ENCODE peak calls at places on chromosome 18, in four cellular contexts. One of them, this sample, is unnamed.

GRCh38 chr18:48290162-48290926 is 118.8 kb downstream of the ZBTB7C start:
- DNase-seq in K562: no peak
- DNase-seq in HL-60: no peak
- DNase-seq in GM12878: no peak
- DNase-seq in this sample: no peak

GRCh38 chr18:21241224-21242131 is 554 bp upstream of the GREB1L start:
- DNase-seq in GM12878: no peak
- DNase-seq in HL-60: no peak
- DNase-seq in K562: no peak
- DNase-seq in this sample: peak; percentile 9

GRCh38 chr18:10416020-10416419 is 38.4 kb upstream of the APCDD1 start:
- DNase-seq in HL-60: no peak
- DNase-seq in GM12878: no peak
- DNase-seq in K562: no peak
- DNase-seq in this sample: no peak

GRCh38 chr18:73549236-73549635 is 598.4 kb downstream of the FBXO15 start:
- DNase-seq in K562: no peak
- DNase-seq in GM12878: no peak
- DNase-seq in HL-60: no peak
- DNase-seq in this sample: no peak

GRCh38 chr18:6681331-6681875 is 48.1 kb upstream of the ARHGAP28 start:
- DNase-seq in K562: no peak
- DNase-seq in HL-60: no peak
- DNase-seq in GM12878: no peak
- DNase-seq in this sample: no peak

GRCh38 chr18:10822457-10822856 is 296.6 kb downstream of the NAPG start:
- DNase-seq in GM12878: no peak
- DNase-seq in K562: peak; percentile 21
- DNase-seq in HL-60: peak; percentile 17
- DNase-seq in this sample: no peak

GRCh38 chr18:31424383-31424988 is 23.1 kb upstream of the DSG3 start:
- DNase-seq in HL-60: peak; percentile 22
- DNase-seq in K562: peak; percentile 23
- DNase-seq in GM12878: no peak
- DNase-seq in this sample: no peak

GRCh38 chr18:6269933-6270332 is 144.8 kb downstream of the L3MBTL4 start:
- DNase-seq in HL-60: no peak
- DNase-seq in K562: no peak
- DNase-seq in GM12878: no peak
- DNase-seq in this sample: no peak

GRCh38 chr18:50817898-50818250 is 1.9 kb downstream of the MRO start:
- DNase-seq in K562: no peak
- DNase-seq in HL-60: no peak
- DNase-seq in GM12878: no peak
- DNase-seq in this sample: no peak

DNA sequence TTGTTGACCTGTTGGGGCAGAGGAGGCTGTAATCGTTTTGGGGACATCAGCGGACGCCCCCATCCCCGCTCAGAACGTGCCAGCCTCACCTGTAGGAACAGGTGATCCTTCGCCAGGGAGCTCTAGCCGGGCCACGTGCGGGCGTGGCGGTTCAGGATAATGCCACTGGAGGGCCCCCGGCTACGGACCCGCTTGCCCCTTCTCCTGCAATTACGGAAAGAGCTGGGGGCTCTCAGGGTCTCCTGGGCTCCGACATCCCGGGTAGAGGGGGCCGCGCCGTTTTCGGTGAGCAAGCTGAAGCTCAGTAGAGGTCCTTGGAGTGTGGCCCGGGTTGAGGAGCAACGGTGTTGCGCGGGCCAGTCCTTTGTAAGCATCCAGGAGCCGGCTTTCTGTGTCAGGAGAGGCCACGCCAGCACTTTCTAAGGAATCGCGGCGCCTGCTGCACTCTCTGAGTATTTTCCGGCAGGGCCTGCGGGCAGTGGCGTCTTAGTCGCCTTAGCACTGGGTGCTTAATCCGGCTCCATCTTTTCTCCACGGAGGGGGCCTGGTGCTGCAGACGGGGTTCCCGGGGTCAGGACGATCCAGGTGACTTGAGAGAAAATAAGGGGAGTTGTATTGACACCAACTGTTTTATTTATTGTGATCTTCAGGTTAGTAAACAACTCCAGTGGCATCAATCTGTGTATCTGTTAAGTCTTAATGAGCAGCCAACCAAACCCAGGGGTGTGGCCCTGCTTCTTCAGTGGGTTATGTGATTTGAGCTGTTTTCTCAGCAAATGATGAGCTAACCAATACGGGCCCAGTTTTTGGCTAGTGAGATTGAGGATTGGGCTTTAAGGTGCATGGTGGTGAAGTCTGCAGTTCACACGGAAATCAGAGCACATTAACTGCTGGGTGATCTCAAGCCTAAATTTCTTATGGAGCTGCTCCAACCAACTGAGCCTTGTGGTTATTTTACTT is 1.9 kb downstream of the MTCL1 start:
- DNase-seq in HL-60: no peak
- DNase-seq in K562: no peak
- DNase-seq in GM12878: no peak
- DNase-seq in this sample: no peak
- TF ChIP-seq SPI1 in HL-60: no peak
- TF ChIP-seq SPI1 in K562: no peak
- TF ChIP-seq SPI1 in GM12878: no peak
- TF ChIP-seq SPI1 in this sample: no peak

DNA sequence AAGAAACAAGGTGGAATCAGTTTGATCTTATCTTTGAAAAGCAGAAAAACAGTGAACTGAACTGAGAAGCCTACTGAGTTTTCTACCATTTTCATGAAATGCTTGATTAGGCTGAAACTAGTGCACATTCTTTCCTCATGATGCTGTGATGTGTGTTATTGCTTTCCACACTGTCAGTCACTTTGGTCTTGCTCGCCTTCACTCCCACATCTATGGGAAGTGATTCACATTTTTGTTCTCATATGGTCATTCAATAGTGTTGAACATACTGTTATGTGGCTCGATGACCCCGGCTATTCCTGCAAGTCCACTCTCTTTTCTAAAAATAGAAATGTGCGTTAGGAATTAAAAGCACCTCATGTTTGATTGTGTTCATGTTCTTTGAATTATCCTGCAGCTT is 129.7 kb downstream of the TGIF1 start:
- DNase-seq in GM12878: no peak
- DNase-seq in K562: no peak
- DNase-seq in HL-60: no peak
- DNase-seq in this sample: no peak
- TF ChIP-seq SPI1 in GM12878: no peak
- TF ChIP-seq SPI1 in K562: no peak
- TF ChIP-seq SPI1 in HL-60: no peak
- TF ChIP-seq SPI1 in this sample: no peak

GRCh38 chr18:25594351-25594750 is 242.4 kb upstream of the ZNF521 start:
- DNase-seq in GM12878: no peak
- DNase-seq in K562: no peak
- DNase-seq in HL-60: no peak
- DNase-seq in this sample: no peak

GRCh38 chr18:25604231-25604908 is 252.4 kb upstream of the ZNF521 start:
- DNase-seq in GM12878: no peak
- DNase-seq in K562: no peak
- DNase-seq in HL-60: no peak
- DNase-seq in this sample: no peak

GRCh38 chr18:25595274-25595673 is 243.3 kb upstream of the ZNF521 start:
- DNase-seq in HL-60: no peak
- DNase-seq in K562: no peak
- DNase-seq in GM12878: no peak
- DNase-seq in this sample: no peak

GRCh38 chr18:25604909-25605247 is 252.9 kb upstream of the ZNF521 start:
- DNase-seq in GM12878: no peak
- DNase-seq in HL-60: no peak
- DNase-seq in K562: no peak
- DNase-seq in this sample: no peak

DNA sequence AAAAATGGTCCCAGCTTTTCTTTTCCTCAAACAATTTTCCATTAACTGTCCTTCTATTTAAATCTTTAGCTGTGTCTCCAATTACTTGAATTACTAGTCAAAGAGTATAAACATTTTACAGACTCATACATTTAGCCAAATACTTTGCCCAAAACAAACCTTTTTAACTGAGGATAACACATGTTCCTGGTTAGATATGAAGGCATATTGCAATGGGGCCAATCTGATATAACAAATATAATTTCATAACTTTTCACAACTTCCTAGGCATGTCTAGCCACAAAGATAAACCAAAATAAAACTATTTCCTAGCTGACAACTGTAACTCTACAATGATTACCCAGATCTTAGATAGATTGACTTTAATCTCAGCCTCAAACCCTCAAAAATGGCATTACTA is 247.5 kb upstream of the ZNF521 start:
- DNase-seq in K562: no peak
- DNase-seq in GM12878: no peak
- DNase-seq in HL-60: no peak
- DNase-seq in this sample: no peak
- TF ChIP-seq SPI1 in K562: no peak
- TF ChIP-seq SPI1 in GM12878: no peak
- TF ChIP-seq SPI1 in HL-60: no peak
- TF ChIP-seq SPI1 in this sample: no peak

GRCh38 chr18:62776066-62776570 is 60.8 kb downstream of the PHLPP1 start:
- DNase-seq in GM12878: no peak
- DNase-seq in HL-60: no peak
- DNase-seq in K562: no peak
- DNase-seq in this sample: no peak
- TF ChIP-seq SPI1 in GM12878: no peak
- TF ChIP-seq SPI1 in HL-60: no peak
- TF ChIP-seq SPI1 in K562: no peak
- TF ChIP-seq SPI1 in this sample: no peak